ENCODE peak calls at places on chromosomes 6 and 20, in six cellular contexts. Q is non-pigmented ciliary epithelial cell, M is GM13976, A is T-helper 1 cell, C is NCI-H2081, W is spleen. X is an unnamed sample.

GRCh38 chr6:121055572-121056163 is 278.6 kb downstream of the TBC1D32 start:
- DNase-seq in A (no peak), W (no peak), M (peak), Q (peak), C (peak), X (no peak)

GRCh38 chr6:45486739-45487138 is 109.0 kb upstream of the SUPT3H start:
- DNase-seq in Q (no peak), M (no peak), A (no peak), W (no peak), C (no peak), X (no peak)

GRCh38 chr6:52063584-52064400 is 23.6 kb downstream of the PKHD1 start:
- DNase-seq in A (peak), W (no peak), M (peak), C (peak), Q (no peak), X (no peak)

GRCh38 chr6:168029459-168030217 is 32.2 kb downstream of the KIF25 start:
- DNase-seq in W (peak), C (no peak), Q (no peak), A (no peak), M (no peak), X (peak)

GRCh38 chr20:24762791-24763350 is 186.2 kb upstream of the CST7 start:
- DNase-seq in A (no peak), C (no peak), W (peak), Q (no peak), M (no peak), X (peak)

GRCh38 chr6:122648726-122649125 is 38.5 kb downstream of the PKIB start:
- DNase-seq in Q (no peak), W (no peak), C (no peak), M (no peak), A (no peak), X (no peak)

GRCh38 chr6:3561745-3562144 is 104.9 kb upstream of the SLC22A23 start:
- DNase-seq in A (no peak), M (no peak), Q (no peak), W (no peak), C (peak), X (no peak)

GRCh38 chr6:50707652-50708325 is 5.5 kb upstream of the TFAP2D start:
- DNase-seq in A (no peak), M (no peak), Q (no peak), C (no peak), W (no peak), X (no peak)

GRCh38 chr6:167776906-167777645 is 49.6 kb upstream of the AFDN start:
- DNase-seq in Q (no peak), C (no peak), A (no peak), M (no peak), W (peak), X (no peak)

GRCh38 chr6:21123485-21124436 is 469.8 kb upstream of the SOX4 start:
- DNase-seq in Q (no peak), M (no peak), W (no peak), C (no peak), A (no peak), X (no peak)

GRCh38 chr6:126886106-126886505 is 232.4 kb upstream of the RSPO3 start:
- DNase-seq in C (no peak), Q (peak), A (no peak), W (no peak), M (no peak), X (no peak)

GRCh38 chr20:4014031-4014474 is 1.3 kb downstream of the RNF24 start:
- DNase-seq in C (peak), Q (peak), W (no peak), A (no peak), M (peak), X (no peak)

GRCh38 chr6:83169096-83169495 is 24.0 kb downstream of the PGM3 start:
- DNase-seq in M (no peak), Q (no peak), W (no peak), A (no peak), C (no peak), X (no peak)

GRCh38 chr6:160767019-160767646 is 65.1 kb downstream of the PLG start:
- DNase-seq in C (peak), A (peak), Q (peak), W (peak), M (peak), X (peak)

GRCh38 chr6:26295691-26296555 is 69.1 kb upstream of the BTN3A2 start:
- DNase-seq in W (no peak), C (no peak), Q (no peak), M (no peak), A (no peak), X (no peak)

GRCh38 chr6:156396791-156397418 is 380.3 kb upstream of the ARID1B start:
- DNase-seq in Q (no peak), C (no peak), M (peak), W (peak), A (peak), X (no peak)

GRCh38 chr6:40743226-40743625 is 156.1 kb upstream of the LRFN2 start:
- DNase-seq in W (no peak), A (no peak), C (no peak), Q (no peak), M (no peak), X (no peak)

GRCh38 chr20:40997116-40997515 is 31.5 kb upstream of the TOP1 start:
- DNase-seq in A (no peak), W (no peak), C (no peak), M (peak), Q (no peak), X (peak)

GRCh38 chr6:33781105-33781975 is 7.6 kb downstream of the LEMD2 start:
- DNase-seq in C (no peak), M (no peak), A (no peak), Q (no peak), W (no peak), X (no peak)

GRCh38 chr6:74319292-74319691 is 623.3 kb downstream of the CD109 start:
- DNase-seq in A (no peak), W (no peak), C (no peak), Q (no peak), M (no peak), X (no peak)

X was measured in osteocyte.